ENCODE peak calls at places on chromosomes 4 and X, in nine cellular contexts. B, P, U, Z, L, E, Y, J and O are unnamed samples.

GRCh38 chrX:150365953-150366911 is 3.1 kb downstream of the MAMLD1 start:
- DNase-seq in Y (peak; percentile 51), J (peak; percentile 88), E (no peak), U (no peak), B (peak; percentile 20), P (no peak), Z (peak; percentile 17), L (peak; percentile 54), O (peak; percentile 45)

GRCh38 chrX:132744470-132744869 is 214.0 kb downstream of the HS6ST2 start:
- DNase-seq in J (no peak), P (no peak), E (no peak), Y (no peak), L (no peak), B (no peak), U (no peak), Z (no peak), O (no peak)

GRCh38 chrX:48045410-48046311 is 25.8 kb downstream of the ZNF630 start:
- DNase-seq in B (no peak), U (peak; percentile 4), Z (no peak), L (peak; percentile 84), P (no peak), J (peak; percentile 18), Y (peak; percentile 95), E (no peak), O (no peak)

GRCh38 chr4:867526-868250 is 41.8 kb upstream of the CPLX1 start:
- DNase-seq in Z (no peak), P (no peak), U (no peak), Y (no peak), J (no peak), L (no peak), E (no peak), B (no peak), O (no peak)

GRCh38 chr4:152920768-152921167 is 15.4 kb upstream of the FHDC1 start:
- DNase-seq in L (no peak), P (no peak), Z (no peak), U (no peak), Y (peak; percentile 13), B (peak; percentile 2), E (no peak), J (peak; percentile 50), O (no peak)

GRCh38 chr4:167290684-167291083 is 56.4 kb upstream of the SPOCK3 start:
- DNase-seq in E (no peak), Z (no peak), L (peak; percentile 23), P (no peak), Y (peak; percentile 66), J (peak; percentile 14), U (no peak), B (peak; percentile 71), O (no peak)

GRCh38 chrX:56793533-56794320 is 64.7 kb downstream of the NBDY start:
- DNase-seq in Z (no peak), L (peak; percentile 15), E (no peak), U (no peak), P (no peak), B (no peak), J (no peak), Y (no peak), O (no peak)

GRCh38 chrX:108020631-108021030 is 24.2 kb upstream of the VSIG1 start:
- DNase-seq in E (no peak), J (peak; percentile 18), Z (no peak), P (no peak), U (no peak), Y (peak; percentile 45), B (no peak), L (no peak), O (no peak)

GRCh38 chr4:139986621-139987510 is 167.1 kb downstream of the MAML3 start:
- DNase-seq in L (peak; percentile 74), Y (no peak), B (peak; percentile 40), Z (no peak), U (no peak), P (no peak), J (no peak), E (no peak), O (no peak)

GRCh38 chr4:148445071-148445902 is 3.1 kb upstream of the NR3C2 start:
- DNase-seq in Y (no peak), Z (peak; percentile 71), P (peak; percentile 24), J (peak; percentile 70), L (peak; percentile 10), B (no peak), U (no peak), E (no peak), O (peak; percentile 40)

GRCh38 chrX:141732031-141732430 is 33.5 kb upstream of the SPANXD start:
- DNase-seq in E (no peak), B (no peak), J (no peak), Y (no peak), L (no peak), U (no peak), Z (no peak), P (no peak), O (no peak)

GRCh38 chr4:168631241-168632151 is 134.6 kb downstream of the PALLD start:
- DNase-seq in E (no peak), L (peak; percentile 82), J (peak; percentile 52), Y (peak; percentile 56), U (no peak), B (peak; percentile 77), Z (peak; percentile 16), P (no peak), O (no peak)

GRCh38 chr4:39037491-39037825 is 5.2 kb upstream of the TMEM156 start:
- DNase-seq in Z (no peak), U (no peak), Y (no peak), J (no peak), B (no peak), P (no peak), E (no peak), L (peak; percentile 79), O (no peak)

GRCh38 chrX:39163585-39163984 is 362.3 kb downstream of the MID1IP1 start:
- DNase-seq in Z (peak; percentile 70), U (no peak), E (no peak), P (no peak), J (no peak), Y (no peak), B (no peak), L (peak; percentile 6), O (no peak)

GRCh38 chr4:100414016-100414790 is 103.6 kb downstream of the EMCN start:
- DNase-seq in Y (peak; percentile 65), U (no peak), P (no peak), E (no peak), Z (no peak), J (no peak), L (peak; percentile 49), B (no peak), O (no peak)

GRCh38 chr4:99755223-99755944 is 61.2 kb upstream of the DAPP1 start:
- DNase-seq in P (no peak), E (no peak), B (no peak), L (peak; percentile 58), U (no peak), J (no peak), Y (peak; percentile 11), Z (no peak), O (no peak)

GRCh38 chrX:8755116-8755515 is 23.2 kb upstream of the ANOS1 start:
- DNase-seq in L (no peak), E (no peak), Y (no peak), P (no peak), Z (no peak), B (no peak), J (no peak), U (no peak), O (no peak)

GRCh38 chr4:7591409-7592063 is 156.8 kb upstream of the PSAPL1 start:
- DNase-seq in P (no peak), J (no peak), U (no peak), E (no peak), B (no peak), Y (no peak), L (no peak), Z (no peak), O (no peak)

GRCh38 chr4:33340168-33340567 is 2620.0 kb downstream of the PCDH7 start:
- DNase-seq in J (no peak), P (no peak), Y (no peak), Z (no peak), L (no peak), E (no peak), B (no peak), U (no peak), O (no peak)

GRCh38 chr4:7303561-7303960 is 111.2 kb downstream of the SORCS2 start:
- DNase-seq in Z (no peak), L (no peak), B (no peak), Y (no peak), J (no peak), P (no peak), E (no peak), U (no peak), O (no peak)

GRCh38 chr4:137534516-137534915 is 2.2 kb upstream of the PCDH18 start:
- DNase-seq in U (no peak), B (no peak), E (no peak), P (no peak), Y (peak; percentile 52), Z (no peak), J (no peak), L (peak; percentile 11), O (no peak)

GRCh38 chr4:184444953-184445309 is 29.4 kb downstream of the IRF2 start:
- DNase-seq in Y (no peak), U (no peak), J (no peak), P (no peak), Z (peak; percentile 47), B (no peak), E (no peak), L (no peak), O (no peak)

GRCh38 chrX:139881130-139881529 is 51.7 kb downstream of the ATP11C start:
- DNase-seq in B (no peak), Z (no peak), U (no peak), L (peak; percentile 86), J (no peak), E (no peak), P (no peak), Y (peak; percentile 89), O (no peak)

GRCh38 chrX:155132110-155132509 is 60.8 kb downstream of the BRCC3 start:
- DNase-seq in E (no peak), Z (no peak), P (no peak), B (no peak), L (no peak), Y (no peak), J (no peak), U (no peak), O (no peak)

GRCh38 chr4:41379230-41379629 is 122.5 kb downstream of the UCHL1 start:
- DNase-seq in U (no peak), Z (no peak), L (no peak), Y (no peak), E (no peak), B (no peak), P (no peak), J (no peak), O (no peak)

GRCh38 chrX:105331244-105331643 is 110.8 kb upstream of the TEX13A start:
- DNase-seq in J (no peak), B (no peak), P (no peak), U (no peak), Z (no peak), L (peak; percentile 48), Y (peak; percentile 71), E (no peak), O (no peak)

GRCh38 chr4:128517096-128517738 is 229.6 kb upstream of the PGRMC2 start:
- DNase-seq in Z (no peak), P (no peak), Y (peak; percentile 84), U (peak; percentile 66), J (no peak), E (no peak), B (no peak), L (peak; percentile 49), O (no peak)

GRCh38 chr4:92885632-92886031 is 581.9 kb downstream of the GRID2 start:
- DNase-seq in P (no peak), J (no peak), L (no peak), B (peak; percentile 42), U (no peak), E (no peak), Z (no peak), Y (no peak), O (no peak)